ENCODE peak calls at places on chromosomes 1 and 21, in ten cellular contexts. Z, K, Q, P, W, R, J, S, N and X are unnamed samples.

GRCh38 chr1:36306902-36307456 is 811 bp downstream of the SH3D21 start:
- DNase-seq in Z (peak), N (peak), P (peak), K (peak), S (peak), R (peak), J (peak), Q (peak), W (peak), X (peak)

GRCh38 chr1:207828485-207829158 is 76.8 kb downstream of the CD46 start:
- DNase-seq in Z (no peak), R (peak), S (peak), J (peak), N (peak), K (peak), P (peak), W (peak), Q (peak), X (peak)

GRCh38 chr1:152926091-152926490 is 17.7 kb downstream of the IVL start:
- DNase-seq in N (no peak), J (peak), R (no peak), K (no peak), Q (no peak), S (peak), P (peak), W (peak), Z (no peak), X (no peak)

GRCh38 chr1:44631333-44631646 is 43.0 kb downstream of the TMEM53 start:
- DNase-seq in N (no peak), R (no peak), J (no peak), P (no peak), Z (no peak), W (no peak), Q (no peak), S (no peak), K (no peak), X (no peak)

GRCh38 chr1:22484741-22485140 is 33.1 kb downstream of the ZBTB40 start:
- DNase-seq in S (no peak), Q (no peak), K (no peak), J (no peak), R (no peak), Z (no peak), N (no peak), W (no peak), P (no peak), X (no peak)

GRCh38 chr1:64903593-64903992 is 62.8 kb downstream of the JAK1 start:
- DNase-seq in R (no peak), S (no peak), N (no peak), P (no peak), J (no peak), K (no peak), Q (no peak), Z (no peak), W (no peak), X (no peak)

GRCh38 chr21:18249542-18250152 is 5.0 kb downstream of the CHODL start:
- DNase-seq in S (no peak), R (no peak), Z (no peak), P (peak), K (no peak), N (no peak), W (no peak), Q (no peak), J (no peak), X (no peak)

GRCh38 chr1:117656202-117656641 is 50.4 kb downstream of the TENT5C start:
- DNase-seq in Q (no peak), S (no peak), Z (no peak), J (no peak), N (no peak), P (peak), K (no peak), W (no peak), R (no peak), X (no peak)

GRCh38 chr1:244435562-244436205 is 16.0 kb downstream of the ADSS2 start:
- DNase-seq in K (no peak), R (peak), S (peak), W (no peak), J (peak), P (no peak), N (no peak), Q (no peak), Z (no peak), X (peak)

GRCh38 chr1:195934839-195935557 is 673.2 kb downstream of the KCNT2 start:
- DNase-seq in Z (no peak), Q (peak), N (no peak), K (no peak), W (no peak), J (no peak), P (no peak), R (no peak), S (no peak), X (no peak)

GRCh38 chr1:195941314-195941713 is 666.9 kb downstream of the KCNT2 start:
- DNase-seq in P (no peak), N (no peak), K (no peak), Q (no peak), W (no peak), R (no peak), S (no peak), Z (no peak), J (no peak), X (no peak)

GRCh38 chr1:195939844-195940243 is 668.4 kb downstream of the KCNT2 start:
- DNase-seq in R (no peak), Z (no peak), W (no peak), J (no peak), K (no peak), N (no peak), P (no peak), S (peak), Q (no peak), X (peak)
- TF ChIP-seq CTCF in R (no peak), Z (no peak), W (no peak), J (no peak), K (peak), N (no peak), P (peak), S (no peak), Q (peak), X (no peak)

GRCh38 chr1:16236495-16237342 is at the start of gene CPLANE2:
- DNase-seq in S (peak), J (peak), R (peak), Z (peak), K (peak), Q (no peak), W (peak), P (peak), N (peak), X (peak)

GRCh38 chr1:16239972-16240491 is 3.0 kb upstream of the CPLANE2 start:
- DNase-seq in S (no peak), K (no peak), Q (no peak), J (no peak), W (no peak), R (no peak), Z (no peak), P (no peak), N (no peak), X (no peak)

GRCh38 chr1:16236091-16236494 is 890 bp downstream of the CPLANE2 start:
- DNase-seq in W (peak), S (no peak), R (no peak), Q (no peak), P (peak), N (no peak), Z (no peak), K (peak), J (no peak), X (no peak)

GRCh38 chr1:16235347-16235746 is 1.6 kb downstream of the CPLANE2 start:
- DNase-seq in K (no peak), J (no peak), S (no peak), W (no peak), Z (no peak), N (no peak), R (no peak), P (no peak), Q (no peak), X (no peak)

GRCh38 chr1:16237343-16237830 is 404 bp upstream of the CPLANE2 start:
- DNase-seq in W (no peak), N (no peak), Q (no peak), J (peak), P (no peak), S (peak), R (no peak), Z (no peak), K (no peak), X (no peak)
- H3K4me3 ChIP-seq in W (peak), N (peak), Q (peak), J (peak), P (peak), S (peak), R (no peak), Z (peak), K (peak), X (peak)

GRCh38 chr1:26540346-26540745 is 10.8 kb downstream of the RPS6KA1 start:
- DNase-seq in N (no peak), J (no peak), W (peak), R (no peak), S (no peak), Z (no peak), P (peak), Q (no peak), K (no peak), X (no peak)

GRCh38 chr1:26542781-26543443 is 13.4 kb downstream of the RPS6KA1 start:
- DNase-seq in N (no peak), S (no peak), K (no peak), J (no peak), R (no peak), Q (no peak), Z (no peak), W (peak), P (no peak), X (no peak)

GRCh38 chr1:26543444-26543835 is 13.9 kb downstream of the RPS6KA1 start:
- DNase-seq in S (no peak), Q (no peak), K (no peak), J (no peak), P (no peak), W (no peak), N (no peak), Z (no peak), R (no peak), X (no peak)

GRCh38 chr1:26541431-26541815 is 11.9 kb downstream of the RPS6KA1 start:
- DNase-seq in P (no peak), N (no peak), R (no peak), S (no peak), Q (no peak), W (no peak), Z (no peak), K (peak), J (no peak), X (no peak)

GRCh38 chr1:26541816-26542711 is 12.5 kb downstream of the RPS6KA1 start:
- DNase-seq in Z (no peak), K (peak), R (peak), Q (no peak), S (peak), W (peak), N (peak), J (peak), P (peak), X (peak)
- TF ChIP-seq CTCF in Z (peak), K (peak), R (peak), Q (no peak), S (peak), W (peak), N (no peak), J (peak), P (peak), X (peak)

GRCh38 chr1:41382531-41383090 is 21.4 kb downstream of the FOXO6 start:
- DNase-seq in K (no peak), J (no peak), S (no peak), R (no peak), N (peak), Q (no peak), P (no peak), W (no peak), Z (no peak), X (no peak)
- H3K4me3 ChIP-seq in K (no peak), J (peak), S (no peak), R (peak), N (peak), Q (peak), P (no peak), W (no peak), Z (peak), X (peak)

GRCh38 chr1:203935286-203935685 is 73.9 kb downstream of the SNRPE start:
- DNase-seq in J (no peak), W (no peak), K (no peak), S (no peak), Z (no peak), Q (no peak), P (peak), N (no peak), R (no peak), X (no peak)
- TF ChIP-seq CTCF in J (no peak), W (no peak), K (no peak), S (no peak), Z (no peak), Q (no peak), P (no peak), N (no peak), R (no peak), X (no peak)

DNA sequence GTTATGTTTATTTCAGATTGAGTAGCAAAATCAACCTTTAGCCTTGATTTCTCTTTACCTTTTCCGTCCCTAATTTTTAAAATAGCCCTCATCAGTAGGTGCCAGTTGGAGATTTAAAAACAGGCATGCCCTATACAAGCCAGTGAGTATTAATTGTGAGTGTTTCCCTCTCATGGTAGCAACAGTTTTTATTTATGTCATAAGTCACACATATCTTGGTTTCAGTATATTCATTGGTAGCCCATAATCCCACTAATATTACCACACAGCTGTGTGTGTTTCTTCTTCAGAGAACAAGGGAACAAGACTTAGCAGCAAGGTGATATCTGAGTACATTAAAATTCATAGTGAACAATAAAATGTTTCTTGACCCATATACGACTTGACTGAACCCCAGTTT is 68.6 kb upstream of the HSPA13 start:
- DNase-seq in J (no peak), K (no peak), S (no peak), W (no peak), Q (no peak), P (no peak), R (no peak), N (no peak), Z (no peak), X (peak)
- H3K4me3 ChIP-seq in J (no peak), K (no peak), S (no peak), W (no peak), Q (no peak), P (no peak), R (no peak), N (no peak), Z (no peak), X (no peak)

GRCh38 chr1:3134378-3135072 is 65.5 kb downstream of the PRDM16 start:
- DNase-seq in N (no peak), Q (no peak), K (no peak), W (no peak), Z (no peak), S (no peak), J (no peak), P (no peak), R (no peak), X (no peak)

GRCh38 chr1:3133671-3134070 is 64.7 kb downstream of the PRDM16 start:
- DNase-seq in Z (no peak), Q (no peak), J (no peak), W (no peak), N (no peak), P (no peak), K (no peak), S (peak), R (no peak), X (no peak)

GRCh38 chr1:3136532-3136931 is 67.5 kb downstream of the PRDM16 start:
- DNase-seq in P (no peak), J (no peak), N (no peak), W (no peak), Q (no peak), S (no peak), K (no peak), Z (no peak), R (no peak), X (no peak)

GRCh38 chr1:3135746-3136455 is 66.9 kb downstream of the PRDM16 start:
- DNase-seq in P (no peak), N (no peak), Q (no peak), W (no peak), S (no peak), J (no peak), Z (no peak), K (no peak), R (no peak), X (no peak)

GRCh38 chr1:3135073-3135745 is 66.2 kb downstream of the PRDM16 start:
- DNase-seq in P (no peak), W (no peak), Z (no peak), K (no peak), S (no peak), Q (no peak), N (no peak), R (no peak), J (no peak), X (no peak)
- TF ChIP-seq CTCF in P (no peak), W (no peak), Z (no peak), K (no peak), S (no peak), Q (no peak), N (no peak), R (no peak), J (no peak), X (no peak)

GRCh38 chr1:93081716-93082115 is 2.6 kb downstream of the MTF2 start:
- DNase-seq in K (no peak), J (peak), P (no peak), W (peak), S (peak), R (peak), Q (no peak), N (no peak), Z (peak), X (peak)
- H3K4me3 ChIP-seq in K (peak), J (peak), P (peak), W (peak), S (peak), R (no peak), Q (no peak), N (no peak), Z (peak), X (peak)